ENCODE peak calls at places on chromosomes 6 and 20, in seven cellular contexts. Q is heart right ventricle, V is lung, C is hepatocyte, K is A549, J is astrocyte of the spinal cord, Y is GM12865. R is an unnamed sample.

GRCh38 chr6:100376103-100376502 is 88.6 kb downstream of the SIM1 start:
- DNase-seq in V (no peak), J (no peak), Q (no peak), C (no peak), K (no peak), Y (peak), R (no peak)

GRCh38 chr6:8193541-8193940 is 91.2 kb upstream of the EEF1E1 start:
- DNase-seq in Y (no peak), K (no peak), C (no peak), V (no peak), Q (no peak), J (no peak), R (no peak)

GRCh38 chr6:143549630-143550268 is 38.2 kb upstream of the FUCA2 start:
- DNase-seq in Q (no peak), C (peak), J (no peak), K (no peak), Y (peak), V (no peak), R (no peak)

GRCh38 chr6:40383348-40384115 is 203.6 kb downstream of the LRFN2 start:
- DNase-seq in C (no peak), K (no peak), Y (no peak), J (no peak), Q (no peak), V (peak), R (no peak)

GRCh38 chr6:84867521-84867920 is 103.1 kb upstream of the TBX18 start:
- DNase-seq in J (peak), C (no peak), K (no peak), V (no peak), Y (no peak), Q (no peak), R (peak)

GRCh38 chr6:35092362-35093117 is 48.6 kb downstream of the TCP11 start:
- DNase-seq in V (peak), C (peak), J (peak), K (no peak), Q (no peak), Y (no peak), R (peak)

GRCh38 chr6:32819729-32820128 is 2.9 kb upstream of the HLA-DOB start:
- DNase-seq in K (no peak), J (peak), V (no peak), Q (no peak), Y (no peak), C (no peak), R (peak)

GRCh38 chr6:136782021-136782770 is 10.1 kb downstream of the MAP3K5 start:
- DNase-seq in C (no peak), J (peak), V (no peak), Y (no peak), Q (no peak), K (no peak), R (peak)

GRCh38 chr6:157666721-157667120 is 156.3 kb upstream of the SNX9 start:
- DNase-seq in Y (no peak), C (no peak), V (no peak), K (no peak), Q (no peak), J (no peak), R (no peak)

GRCh38 chr6:110415297-110415916 is at the start of gene DDO:
- DNase-seq in J (peak), V (peak), Y (peak), Q (peak), C (no peak), K (no peak), R (peak)

GRCh38 chr20:58869662-58870227 is 17.2 kb downstream of the GNAS start:
- DNase-seq in J (no peak), C (no peak), V (no peak), K (no peak), Y (no peak), Q (no peak), R (no peak)
- TF ChIP-seq CTCF in J (no peak), C (no peak), V (no peak), K (no peak), Y (no peak), Q (no peak), R (no peak)

GRCh38 chr6:108113557-108114519 is 39.3 kb upstream of the OSTM1 start:
- DNase-seq in K (peak), Y (peak), Q (no peak), J (peak), C (peak), V (peak), R (no peak)

GRCh38 chr6:108114861-108115597 is 40.5 kb upstream of the OSTM1 start:
- DNase-seq in Y (no peak), Q (peak), V (peak), J (peak), K (no peak), C (peak), R (peak)

GRCh38 chr6:108116781-108117426 is 42.4 kb upstream of the OSTM1 start:
- DNase-seq in Q (no peak), J (no peak), C (no peak), V (no peak), K (no peak), Y (no peak), R (no peak)

GRCh38 chr6:108116424-108116780 is 41.9 kb upstream of the OSTM1 start:
- DNase-seq in K (no peak), Q (no peak), V (no peak), C (no peak), Y (no peak), J (no peak), R (no peak)

DNA sequence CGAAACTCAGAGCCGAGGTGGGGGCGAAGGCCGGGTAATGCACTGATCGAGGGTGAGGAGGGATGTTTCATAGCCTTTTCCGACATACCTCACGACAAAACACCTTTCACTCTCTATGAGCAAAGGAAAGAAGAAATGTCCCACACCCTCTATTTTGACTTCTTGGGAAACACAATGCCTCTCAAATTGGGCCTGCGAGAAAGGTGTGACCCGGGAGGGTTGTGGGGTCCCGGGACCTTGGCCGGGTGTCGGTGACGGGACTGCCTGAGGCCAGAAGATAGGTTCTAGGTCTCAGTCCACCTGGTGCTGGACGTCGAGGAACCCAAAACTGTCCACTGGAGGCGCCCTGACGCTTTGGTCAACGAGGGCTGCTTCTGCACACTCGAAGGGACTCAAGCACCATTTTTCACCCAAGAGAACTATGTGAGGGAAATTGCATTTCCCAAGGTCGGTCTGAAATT is 41.1 kb upstream of the OSTM1 start:
- DNase-seq in C (peak), Q (peak), K (peak), Y (peak), V (peak), J (no peak), R (no peak)
- H3K4me3 ChIP-seq in C (peak), Q (peak), K (peak), Y (no peak), V (no peak), J (peak), R (no peak)

GRCh38 chr20:63370623-63371176 is 9.6 kb upstream of the CHRNA4 start:
- DNase-seq in K (no peak), J (no peak), C (no peak), Y (no peak), V (no peak), Q (no peak), R (no peak)

GRCh38 chr20:63369024-63369530 is 7.9 kb upstream of the CHRNA4 start:
- DNase-seq in K (no peak), V (no peak), Q (peak), C (no peak), Y (no peak), J (no peak), R (no peak)

GRCh38 chr20:63372971-63373885 is 12.1 kb upstream of the CHRNA4 start:
- DNase-seq in Q (peak), Y (no peak), V (no peak), K (no peak), J (no peak), C (no peak), R (no peak)

GRCh38 chr20:63369724-63370622 is 8.8 kb upstream of the CHRNA4 start:
- DNase-seq in Q (peak), C (no peak), Y (no peak), V (no peak), J (no peak), K (no peak), R (no peak)

GRCh38 chr20:63371346-63371865 is 10.3 kb upstream of the CHRNA4 start:
- DNase-seq in V (no peak), Y (no peak), K (no peak), Q (no peak), C (no peak), J (no peak), R (no peak)
- TF ChIP-seq CTCF in V (no peak), Y (no peak), K (no peak), Q (no peak), C (no peak), J (no peak), R (no peak)

DNA sequence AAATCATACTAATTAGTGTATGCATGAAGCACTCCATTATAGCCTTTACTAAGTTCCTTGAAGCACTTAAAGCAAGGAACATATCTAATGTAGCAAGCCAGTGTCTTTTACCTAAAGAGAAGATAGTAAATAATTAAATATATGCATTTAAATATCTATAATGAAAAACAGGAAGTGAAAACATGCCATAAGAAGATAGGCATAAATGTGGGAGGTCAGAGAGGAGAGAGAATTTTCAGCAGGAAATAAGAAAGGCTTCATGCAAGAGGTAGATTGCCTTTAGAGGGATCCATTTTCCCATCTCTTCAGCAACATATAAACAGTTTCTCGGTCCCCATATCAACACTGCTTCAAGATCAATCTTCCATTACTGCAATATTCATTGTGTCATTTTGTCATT is 599.8 kb downstream of the FRK start:
- DNase-seq in Q (no peak), V (no peak), Y (no peak), C (no peak), K (no peak), J (no peak), R (no peak)
- H3K4me3 ChIP-seq in Q (no peak), V (no peak), Y (no peak), C (no peak), K (no peak), J (no peak), R (no peak)

DNA sequence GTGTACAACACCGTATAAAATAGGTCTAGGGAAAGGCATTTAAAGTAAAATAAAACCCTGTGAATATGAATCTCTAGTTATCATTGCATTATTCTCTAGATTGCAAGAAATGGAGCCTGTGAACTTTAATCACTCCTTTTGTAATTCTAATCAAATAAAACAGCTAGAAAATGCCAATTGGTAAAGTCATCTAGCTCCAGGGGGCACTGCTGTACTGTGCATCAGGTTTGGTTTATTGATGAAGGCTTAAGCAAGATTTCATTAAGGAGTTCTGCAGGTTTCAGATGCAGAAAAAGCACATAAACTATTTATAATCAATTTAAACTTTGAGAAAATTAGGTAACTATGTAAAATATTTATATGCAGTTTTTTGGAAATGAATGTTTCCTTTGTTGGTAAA is 645.0 kb downstream of the PHF3 start:
- DNase-seq in Q (no peak), Y (peak), K (no peak), V (no peak), C (peak), J (peak), R (no peak)
- TF ChIP-seq CTCF in Q (peak), Y (peak), K (peak), V (no peak), C (peak), J (peak), R (peak)

GRCh38 chr6:116369540-116370327 is 1.0 kb upstream of the DSE start:
- DNase-seq in V (no peak), J (peak), Y (peak), K (no peak), Q (no peak), C (no peak), R (no peak)
- H3K4me3 ChIP-seq in V (no peak), J (peak), Y (peak), K (peak), Q (peak), C (peak), R (peak)

R was measured in foreskin fibroblast.